ENCODE peak calls at places on chromosomes 4 and X, in five cellular contexts. A is cardiac muscle cell; M is adrenal gland; J is CD4-positive, CD25-positive, alpha-beta regulatory T cell; U is uterus. W is an unnamed sample.

GRCh38 chr4:154503598-154503997 is 12.0 kb upstream of the DCHS2 start:
- DNase-seq in A (peak; percentile 31), M (no peak), J (peak; percentile 11), U (no peak), W (no peak)

GRCh38 chrX:118179161-118179560 is 62.6 kb upstream of the KLHL13 start:
- DNase-seq in A (no peak), M (no peak), J (no peak), U (no peak), W (no peak)

GRCh38 chr4:156954598-156954997 is 17.0 kb downstream of the PDGFC start:
- DNase-seq in A (no peak), M (peak; percentile 32), J (no peak), U (no peak), W (no peak)

GRCh38 chrX:73182502-73183114 is 32.0 kb downstream of the NAP1L2 start:
- DNase-seq in A (no peak), M (no peak), J (no peak), U (no peak), W (no peak)

GRCh38 chr4:143617994-143618679 is 82.3 kb downstream of the FREM3 start:
- DNase-seq in A (no peak), M (no peak), J (no peak), U (peak; percentile 47), W (no peak)

GRCh38 chrX:49878128-49878833 is 1.0 kb upstream of the USP27X start:
- DNase-seq in A (no peak), M (peak; percentile 50), J (no peak), U (peak; percentile 14), W (no peak)

GRCh38 chrX:38571058-38571457 is 9.7 kb downstream of the TSPAN7 start:
- DNase-seq in A (no peak), M (no peak), J (no peak), U (no peak), W (no peak)

GRCh38 chr4:150593996-150594395 is 12.0 kb downstream of the MAB21L2 start:
- DNase-seq in A (peak; percentile 44), M (no peak), J (no peak), U (no peak), W (no peak)

GRCh38 chr4:13829457-13829856 is 201.9 kb upstream of the BOD1L1 start:
- DNase-seq in A (no peak), M (no peak), J (no peak), U (no peak), W (no peak)

GRCh38 chr4:89998350-89999098 is 103.9 kb downstream of the MMRN1 start:
- DNase-seq in A (no peak), M (no peak), J (no peak), U (no peak), W (no peak)

GRCh38 chr4:37873383-37873782 is 17.5 kb upstream of the TBC1D1 start:
- DNase-seq in A (peak; percentile 82), M (no peak), J (no peak), U (no peak), W (no peak)

GRCh38 chrX:73289039-73289438 is 74.4 kb upstream of the NAP1L2 start:
- DNase-seq in A (no peak), M (no peak), J (no peak), U (no peak), W (no peak)

GRCh38 chrX:15328131-15328530 is 7.2 kb downstream of the PIGA start:
- DNase-seq in A (no peak), M (no peak), J (no peak), U (no peak), W (no peak)

GRCh38 chr4:163610642-163611041 is 116.2 kb downstream of the TMA16 start:
- DNase-seq in A (no peak), M (no peak), J (no peak), U (no peak), W (no peak)

GRCh38 chrX:55312655-55313054 is 47.9 kb upstream of the PAGE3 start:
- DNase-seq in A (no peak), M (no peak), J (no peak), U (no peak), W (no peak)

GRCh38 chr4:42732776-42733175 is 75.9 kb upstream of the ATP8A1 start:
- DNase-seq in A (no peak), M (no peak), J (no peak), U (no peak), W (no peak)

GRCh38 chrX:120647127-120647526 is 17.3 kb upstream of the C1GALT1C1 start:
- DNase-seq in A (no peak), M (no peak), J (no peak), U (no peak), W (no peak)

GRCh38 chr4:159444668-159445067 is 341.8 kb downstream of the RAPGEF2 start:
- DNase-seq in A (peak; percentile 35), M (no peak), J (no peak), U (no peak), W (no peak)

GRCh38 chrX:1502853-1503252 is 34.1 kb downstream of the P2RY8 start:
- DNase-seq in A (no peak), M (no peak), J (no peak), U (no peak), W (no peak)

GRCh38 chrX:133183806-133184205 is 34.3 kb downstream of the TFDP3 start:
- DNase-seq in A (no peak), M (no peak), J (no peak), U (no peak), W (no peak)

GRCh38 chrX:32483534-32484136 is 727.7 kb downstream of the DMD start:
- DNase-seq in A (no peak), M (no peak), J (no peak), U (no peak), W (no peak)

GRCh38 chrX:39491548-39492297 is 606.0 kb downstream of the BCOR start:
- DNase-seq in A (no peak), M (no peak), J (peak; percentile 81), U (no peak), W (no peak)

GRCh38 chrX:130055899-130056298 is 54.4 kb downstream of the ELF4 start:
- DNase-seq in A (no peak), M (no peak), J (no peak), U (no peak), W (no peak)

GRCh38 chrX:130058667-130059066 is 51.6 kb downstream of the ELF4 start:
- DNase-seq in A (no peak), M (no peak), J (no peak), U (no peak), W (no peak)

GRCh38 chrX:130057209-130057608 is 53.1 kb downstream of the ELF4 start:
- DNase-seq in A (no peak), M (no peak), J (no peak), U (no peak), W (no peak)

GRCh38 chrX:130055103-130055502 is 55.2 kb downstream of the ELF4 start:
- DNase-seq in A (peak; percentile 32), M (no peak), J (no peak), U (no peak), W (no peak)

GRCh38 chrX:130060122-130061069 is 49.9 kb downstream of the ELF4 start:
- DNase-seq in A (peak; percentile 67), M (peak; percentile 67), J (peak; percentile 75), U (peak; percentile 82), W (peak; percentile 82)
- H3K27ac ChIP-seq in A (peak overlapping the region; percentile 52), M (peak overlapping the region; percentile 66), J (no peak overlapping the region), U (peak overlapping the region; percentile 70), W (peak overlapping the region; percentile 67)

GRCh38 chrX:9339603-9340569 is 125.0 kb upstream of the TBL1X start:
- DNase-seq in A (peak; percentile 50), M (no peak), J (peak; percentile 73), U (peak; percentile 62), W (no peak)
- H3K27ac ChIP-seq in A (peak overlapping the region; percentile 76), M (peak overlapping the region; percentile 71), J (peak overlapping the region; percentile 84), U (peak overlapping the region; percentile 84), W (no peak overlapping the region)

GRCh38 chr4:185515248-185515647 is 20.1 kb downstream of the PDLIM3 start:
- DNase-seq in A (no peak), M (no peak), J (no peak), U (no peak), W (no peak)
- H3K27ac ChIP-seq in A (no peak overlapping the region), M (no peak overlapping the region), J (no peak overlapping the region), U (no peak overlapping the region), W (no peak overlapping the region)

GRCh38 chr4:116122131-116122530 is 963.2 kb downstream of the TRAM1L1 start:
- DNase-seq in A (no peak), M (no peak), J (no peak), U (no peak), W (no peak)
- H3K27ac ChIP-seq in A (no peak overlapping the region), M (no peak overlapping the region), J (no peak overlapping the region), U (no peak overlapping the region), W (no peak overlapping the region)

GRCh38 chr4:75189976-75190375 is 257.1 kb downstream of the PARM1 start:
- DNase-seq in A (no peak), M (no peak), J (no peak), U (no peak), W (no peak)

GRCh38 chr4:75194180-75194579 is 261.3 kb downstream of the PARM1 start:
- DNase-seq in A (no peak), M (no peak), J (no peak), U (no peak), W (no peak)

DNA sequence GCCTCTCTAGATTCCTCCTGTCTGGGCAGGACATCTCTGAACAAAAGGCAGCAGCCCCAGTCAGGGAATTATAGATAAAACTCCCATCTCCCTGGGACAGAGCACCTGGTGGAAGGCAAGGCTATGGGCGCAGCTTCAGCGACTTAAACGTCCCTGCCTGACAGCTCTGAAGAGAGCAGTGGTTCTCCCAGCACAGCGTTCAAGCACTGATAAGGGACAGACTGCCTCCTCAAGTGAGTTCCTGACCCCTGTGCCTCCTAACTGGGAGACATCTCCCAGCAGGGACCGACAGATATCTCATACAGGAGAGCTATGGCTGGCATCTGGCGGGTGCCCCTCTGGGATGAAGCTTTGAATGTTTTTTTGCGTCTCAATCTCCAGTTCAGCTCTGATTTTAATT is 262.2 kb downstream of the PARM1 start:
- DNase-seq in A (no peak), M (no peak), J (no peak), U (no peak), W (no peak)
- H3K27ac ChIP-seq in A (no peak overlapping the region), M (no peak overlapping the region), J (no peak overlapping the region), U (no peak overlapping the region), W (no peak overlapping the region)

DNA sequence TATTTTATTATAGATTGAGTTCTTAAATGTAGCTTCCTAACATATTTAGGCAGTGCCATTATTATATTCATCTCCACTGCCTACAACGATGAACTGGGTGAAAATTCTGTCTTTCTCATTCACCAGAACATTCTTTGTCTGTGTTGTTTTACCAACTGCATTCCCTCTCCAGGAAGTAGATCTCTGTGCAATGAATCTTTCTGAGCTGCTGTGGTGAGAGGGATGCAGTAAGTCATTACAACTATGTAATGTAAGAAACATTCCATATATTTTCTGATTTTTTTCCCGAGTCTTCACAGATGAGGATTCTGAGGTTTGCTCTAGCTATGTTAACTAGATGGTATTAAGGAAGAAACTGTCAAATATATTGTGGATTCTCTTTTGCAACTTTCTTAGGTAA is 811.9 kb upstream of the PCDH7 start:
- DNase-seq in A (no peak), M (no peak), J (no peak), U (no peak), W (no peak)
- H3K27ac ChIP-seq in A (no peak overlapping the region), M (no peak overlapping the region), J (no peak overlapping the region), U (no peak overlapping the region), W (no peak overlapping the region)

DNA sequence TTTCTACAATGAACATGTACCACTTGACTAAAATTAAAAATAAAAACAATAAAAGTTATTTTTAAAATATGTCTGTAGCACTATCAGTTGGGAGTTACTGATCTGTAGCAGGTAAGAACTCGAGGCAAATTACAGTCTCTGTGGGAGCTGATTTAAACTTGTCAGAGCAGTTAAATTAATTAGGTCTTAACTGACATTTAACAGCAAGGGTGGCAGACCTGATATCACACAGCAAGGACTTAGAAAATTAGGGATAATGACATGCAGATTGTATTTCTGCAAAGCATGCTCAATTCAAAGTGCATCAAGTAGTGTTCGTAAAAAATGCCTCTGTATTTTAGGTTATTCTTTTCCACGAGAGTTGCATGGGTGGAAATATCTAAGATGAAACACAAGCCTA is 208.9 kb downstream of the SPATA18 start:
- DNase-seq in A (no peak), M (no peak), J (no peak), U (no peak), W (no peak)
- H3K27ac ChIP-seq in A (no peak overlapping the region), M (no peak overlapping the region), J (no peak overlapping the region), U (no peak overlapping the region), W (no peak overlapping the region)